ENCODE peak calls at places on chromosomes 1 and 21, in six cellular contexts. E is ovary, A is colonic mucosa, D is IMR-90, R is psoas muscle, P is mesenchymal stem cell. O is an unnamed sample.

GRCh38 chr1:34113362-34113761 is 51.7 kb downstream of the CSMD2 start:
- DNase-seq in E (no peak), A (no peak), D (no peak), R (no peak), P (no peak), O (no peak)

GRCh38 chr1:223106856-223107255 is 36.2 kb downstream of the TLR5 start:
- DNase-seq in E (no peak), A (no peak), D (no peak), R (no peak), P (peak; percentile 4), O (no peak)

GRCh38 chr1:151165281-151165737 is 393 bp downstream of the LYSMD1 start:
- DNase-seq in E (peak; percentile 70), A (peak; percentile 53), D (peak; percentile 49), R (peak; percentile 52), P (peak; percentile 59), O (peak; percentile 60)

GRCh38 chr1:187794561-187794960 is 965.8 kb downstream of the PLA2G4A start:
- DNase-seq in E (no peak), A (no peak), D (no peak), R (no peak), P (no peak), O (no peak)

GRCh38 chr21:42614811-42615342 is 38.5 kb upstream of the PDE9A start:
- DNase-seq in E (no peak), A (peak; percentile 50), D (no peak), R (no peak), P (peak; percentile 11), O (no peak)

GRCh38 chr1:19405195-19405760 is 80.1 kb downstream of the CAPZB start:
- DNase-seq in E (no peak), A (no peak), D (no peak), R (no peak), P (no peak), O (no peak)

GRCh38 chr1:81682490-81682889 is 118.2 kb upstream of the ADGRL2 start:
- DNase-seq in E (no peak), A (no peak), D (peak; percentile 39), R (no peak), P (no peak), O (no peak)

GRCh38 chr1:208595745-208596144 is 351.6 kb upstream of the PLXNA2 start:
- DNase-seq in E (no peak), A (no peak), D (peak; percentile 7), R (no peak), P (peak; percentile 68), O (no peak)

GRCh38 chr1:153608089-153608672 is 4.8 kb downstream of the S100A16 start:
- DNase-seq in E (no peak), A (peak; percentile 28), D (no peak), R (no peak), P (no peak), O (no peak)

GRCh38 chr1:59077739-59078503 is 219.0 kb upstream of the FGGY start:
- DNase-seq in E (no peak), A (no peak), D (no peak), R (no peak), P (no peak), O (no peak)

GRCh38 chr1:20552728-20553571 is 577 bp downstream of the FAM43B start:
- DNase-seq in E (no peak), A (no peak), D (peak; percentile 11), R (peak; percentile 22), P (peak; percentile 42), O (no peak)

GRCh38 chr1:115098979-115099692 is 9.8 kb upstream of the TSPAN2 start:
- DNase-seq in E (no peak), A (peak; percentile 65), D (peak; percentile 26), R (no peak), P (no peak), O (no peak)

GRCh38 chr1:9867408-9868243 is 42.4 kb downstream of the CTNNBIP1 start:
- DNase-seq in E (peak; percentile 87), A (peak; percentile 88), D (peak; percentile 57), R (peak; percentile 80), P (peak; percentile 65), O (peak; percentile 92)

GRCh38 chr1:8154621-8155052 is 128.5 kb upstream of the ERRFI1 start:
- DNase-seq in E (no peak), A (no peak), D (peak; percentile 74), R (no peak), P (peak; percentile 78), O (no peak)

GRCh38 chr1:56097713-56098112 is 481.6 kb downstream of the PLPP3 start:
- DNase-seq in E (no peak), A (no peak), D (peak; percentile 37), R (no peak), P (no peak), O (no peak)

GRCh38 chr1:67735806-67736627 is 51.0 kb downstream of the GADD45A start:
- DNase-seq in E (peak; percentile 84), A (peak; percentile 85), D (peak; percentile 96), R (peak; percentile 74), P (peak; percentile 92), O (peak; percentile 64)

GRCh38 chr1:90800012-90800717 is 83.1 kb upstream of the BARHL2 start:
- DNase-seq in E (no peak), A (no peak), D (no peak), R (no peak), P (no peak), O (no peak)

GRCh38 chr1:228955691-228956090 is 220.4 kb downstream of the RHOU start:
- DNase-seq in E (no peak), A (no peak), D (peak; percentile 70), R (no peak), P (peak; percentile 48), O (no peak)

GRCh38 chr1:183331095-183331742 is 87.0 kb downstream of the NMNAT2 start:
- DNase-seq in E (no peak), A (no peak), D (no peak), R (no peak), P (no peak), O (no peak)

GRCh38 chr1:51709951-51710350 is 93.1 kb downstream of the OSBPL9 start:
- DNase-seq in E (no peak), A (no peak), D (no peak), R (no peak), P (no peak), O (no peak)

GRCh38 chr1:212955098-212955497 is 4.8 kb downstream of the VASH2 start:
- DNase-seq in E (no peak), A (no peak), D (no peak), R (no peak), P (no peak), O (no peak)

GRCh38 chr1:207302618-207303408 is 18.7 kb upstream of the CD55 start:
- DNase-seq in E (no peak), A (no peak), D (no peak), R (no peak), P (no peak), O (no peak)

GRCh38 chr21:46253610-46254124 is 25.1 kb upstream of the LSS start:
- DNase-seq in E (no peak), A (no peak), D (peak; percentile 24), R (no peak), P (peak; percentile 76), O (no peak)

GRCh38 chr1:183368213-183369108 is 49.7 kb downstream of the NMNAT2 start:
- DNase-seq in E (no peak), A (no peak), D (no peak), R (no peak), P (no peak), O (no peak)

GRCh38 chr1:240282061-240282830 is 190.6 kb downstream of the FMN2 start:
- DNase-seq in E (no peak), A (peak; percentile 60), D (peak; percentile 45), R (no peak), P (no peak), O (no peak)

GRCh38 chr1:45884700-45885099 is 81.3 kb downstream of the MAST2 start:
- DNase-seq in E (no peak), A (peak; percentile 40), D (peak; percentile 37), R (no peak), P (no peak), O (no peak)

GRCh38 chr1:215079456-215079855 is 3.1 kb upstream of the KCNK2 start:
- DNase-seq in E (no peak), A (no peak), D (peak; percentile 35), R (no peak), P (no peak), O (no peak)
- H3K27me3 ChIP-seq in E (no peaks in the 10 kb centered on the region), A (peaks cover 18% of the 10 kb centered on the region), D (peaks cover 4% of the 10 kb centered on the region), R (peaks cover 3% of the 10 kb centered on the region), P (peaks cover 28% of the 10 kb centered on the region), O (no peaks in the 10 kb centered on the region)

GRCh38 chr1:233639611-233640010 is 25.7 kb downstream of the KCNK1 start:
- DNase-seq in E (no peak), A (no peak), D (peak; percentile 9), R (no peak), P (no peak), O (no peak)
- H3K27me3 ChIP-seq in E (no peaks in the 10 kb centered on the region), A (no peaks in the 10 kb centered on the region), D (no peaks in the 10 kb centered on the region), R (no peaks in the 10 kb centered on the region), P (no peaks in the 10 kb centered on the region), O (no peaks in the 10 kb centered on the region)

GRCh38 chr1:93798301-93798700 is 80.7 kb downstream of the DNTTIP2 start:
- DNase-seq in E (no peak), A (no peak), D (peak; percentile 89), R (no peak), P (no peak), O (no peak)
- H3K27me3 ChIP-seq in E (no peaks in the 10 kb centered on the region), A (no peaks in the 10 kb centered on the region), D (no peaks in the 10 kb centered on the region), R (no peaks in the 10 kb centered on the region), P (no peaks in the 10 kb centered on the region), O (no peaks in the 10 kb centered on the region)

GRCh38 chr1:179883739-179884138 is 1.7 kb downstream of the TOR1AIP1 start:
- DNase-seq in E (no peak), A (no peak), D (peak; percentile 42), R (no peak), P (peak; percentile 36), O (no peak)
- H3K27me3 ChIP-seq in E (no peaks in the 10 kb centered on the region), A (no peaks in the 10 kb centered on the region), D (no peaks in the 10 kb centered on the region), R (no peaks in the 10 kb centered on the region), P (no peaks in the 10 kb centered on the region), O (no peaks in the 10 kb centered on the region)

O was measured in tibial nerve.